ENCODE peak calls at places on chromosomes 12 and 14, in seven cellular contexts. J, V, E, X, D, L and R are unnamed samples.

GRCh38 chr12:100185361-100185894 is 15.2 kb upstream of the ACTR6 start:
- DNase-seq in J (peak), V (no peak), E (no peak), X (no peak), D (no peak), L (no peak), R (no peak)

GRCh38 chr14:56814468-56815074 is 4.3 kb upstream of the OTX2 start:
- DNase-seq in J (no peak), V (no peak), E (no peak), X (no peak), D (no peak), L (no peak), R (no peak)

GRCh38 chr12:108884116-108885012 is 4.5 kb downstream of the DAO start:
- DNase-seq in J (peak), V (peak), E (peak), X (peak), D (peak), L (peak), R (peak)

GRCh38 chr12:122811777-122812176 is 23.5 kb upstream of the HIP1R start:
- DNase-seq in J (no peak), V (no peak), E (no peak), X (no peak), D (no peak), L (no peak), R (no peak)

GRCh38 chr14:75577724-75578098 is 709 bp upstream of the FLVCR2 start:
- DNase-seq in J (peak), V (peak), E (peak), X (peak), D (peak), L (peak), R (no peak)

GRCh38 chr14:75439989-75440388 is 12.2 kb downstream of the JDP2 start:
- DNase-seq in J (peak), V (no peak), E (no peak), X (no peak), D (no peak), L (no peak), R (no peak)

GRCh38 chr12:685388-685787 is 22.1 kb upstream of the NINJ2 start:
- DNase-seq in J (peak), V (no peak), E (no peak), X (no peak), D (peak), L (peak), R (no peak)

GRCh38 chr14:39417014-39417413 is 15.2 kb downstream of the FBXO33 start:
- DNase-seq in J (no peak), V (no peak), E (no peak), X (no peak), D (no peak), L (no peak), R (no peak)

GRCh38 chr12:29270001-29270400 is 111.0 kb downstream of the ERGIC2 start:
- DNase-seq in J (no peak), V (no peak), E (no peak), X (no peak), D (no peak), L (no peak), R (no peak)

GRCh38 chr12:89984846-89985245 is 276.2 kb upstream of the ATP2B1 start:
- DNase-seq in J (no peak), V (no peak), E (no peak), X (no peak), D (no peak), L (no peak), R (no peak)

GRCh38 chr12:55931317-55931779 is 386 bp downstream of the DGKA start:
- DNase-seq in J (peak), V (no peak), E (no peak), X (peak), D (no peak), L (no peak), R (no peak)

GRCh38 chr12:76074701-76075336 is 9.7 kb downstream of the NAP1L1 start:
- DNase-seq in J (no peak), V (no peak), E (no peak), X (no peak), D (no peak), L (no peak), R (no peak)

GRCh38 chr12:132506730-132507538 is 17.0 kb downstream of the FBRSL1 start:
- DNase-seq in J (peak), V (peak), E (no peak), X (peak), D (peak), L (peak), R (no peak)

GRCh38 chr12:119417440-119417839 is 82.9 kb downstream of the CCDC60 start:
- DNase-seq in J (no peak), V (no peak), E (no peak), X (no peak), D (no peak), L (no peak), R (no peak)

GRCh38 chr14:106790189-106791036 is 1264.0 kb downstream of the TMEM121 start:
- DNase-seq in J (peak), V (peak), E (no peak), X (peak), D (peak), L (peak), R (peak)

GRCh38 chr12:49741882-49742620 is 694 bp downstream of the TMBIM6 start:
- DNase-seq in J (peak), V (peak), E (no peak), X (peak), D (peak), L (peak), R (no peak)

GRCh38 chr12:77772606-77773298 is 57.9 kb upstream of the NAV3 start:
- DNase-seq in J (no peak), V (no peak), E (no peak), X (no peak), D (no peak), L (no peak), R (no peak)

GRCh38 chr12:32124637-32125036 is 18.0 kb downstream of the BICD1 start:
- DNase-seq in J (no peak), V (no peak), E (no peak), X (no peak), D (no peak), L (no peak), R (no peak)

GRCh38 chr14:19917955-19918518 is 2.4 kb upstream of the OR4K5 start:
- DNase-seq in J (no peak), V (no peak), E (no peak), X (no peak), D (no peak), L (no peak), R (no peak)

GRCh38 chr12:126093911-126094310 is 1028.7 kb downstream of the AACS start:
- DNase-seq in J (peak), V (no peak), E (no peak), X (no peak), D (no peak), L (no peak), R (no peak)

GRCh38 chr12:51262758-51263177 is 7.4 kb downstream of the SMAGP start:
- DNase-seq in J (peak), V (no peak), E (no peak), X (peak), D (peak), L (no peak), R (no peak)

GRCh38 chr14:57692671-57693070 is 173.2 kb downstream of the SLC35F4 start:
- DNase-seq in J (no peak), V (no peak), E (no peak), X (no peak), D (no peak), L (no peak), R (no peak)